ENCODE peak calls at places on chromosome 7, in six cellular contexts. One of them, this sample, is unnamed. For H3K4me1, the result is how much of the 10 kb centered on the place peaks cover.

GRCh38 chr7:39741942-39742623 is 118.7 kb downstream of the RALA start:
- DNase-seq in astrocyte: peak
- DNase-seq in Peyer's patch: peak
- DNase-seq in RWPE2: no peak
- DNase-seq in testis: peak
- DNase-seq in DND-41: peak
- DNase-seq in this sample: no peak

GRCh38 chr7:79988642-79989041 is 146.0 kb upstream of the GNAI1 start:
- DNase-seq in Peyer's patch: no peak
- DNase-seq in astrocyte: peak
- DNase-seq in testis: no peak
- DNase-seq in RWPE2: no peak
- DNase-seq in DND-41: no peak
- DNase-seq in this sample: no peak

GRCh38 chr7:30845426-30846135 is 66.1 kb upstream of the AQP1 start:
- DNase-seq in Peyer's patch: no peak
- DNase-seq in RWPE2: peak
- DNase-seq in astrocyte: peak
- DNase-seq in testis: peak
- DNase-seq in DND-41: no peak
- DNase-seq in this sample: peak

GRCh38 chr7:40753455-40753854 is 618.6 kb downstream of the SUGCT start:
- DNase-seq in Peyer's patch: no peak
- DNase-seq in RWPE2: no peak
- DNase-seq in astrocyte: no peak
- DNase-seq in DND-41: no peak
- DNase-seq in testis: no peak
- DNase-seq in this sample: no peak

GRCh38 chr7:130288829-130289228 is 4.1 kb upstream of the CPA4 start:
- DNase-seq in astrocyte: peak
- DNase-seq in DND-41: no peak
- DNase-seq in Peyer's patch: no peak
- DNase-seq in RWPE2: no peak
- DNase-seq in testis: no peak
- DNase-seq in this sample: no peak

GRCh38 chr7:128022631-128023532 is 8.4 kb downstream of the LRRC4 start:
- DNase-seq in DND-41: no peak
- DNase-seq in Peyer's patch: no peak
- DNase-seq in RWPE2: no peak
- DNase-seq in astrocyte: peak
- DNase-seq in testis: no peak
- DNase-seq in this sample: no peak

GRCh38 chr7:115352375-115352774 is 430.5 kb downstream of the MDFIC start:
- DNase-seq in astrocyte: peak
- DNase-seq in RWPE2: no peak
- DNase-seq in DND-41: no peak
- DNase-seq in Peyer's patch: no peak
- DNase-seq in testis: no peak
- DNase-seq in this sample: no peak

GRCh38 chr7:24922099-24922773 is 57.7 kb downstream of the OSBPL3 start:
- DNase-seq in RWPE2: no peak
- DNase-seq in astrocyte: no peak
- DNase-seq in Peyer's patch: no peak
- DNase-seq in DND-41: no peak
- DNase-seq in testis: no peak
- DNase-seq in this sample: peak

GRCh38 chr7:25124485-25125136 is 449 bp downstream of the CYCS start:
- DNase-seq in Peyer's patch: no peak
- DNase-seq in testis: no peak
- DNase-seq in RWPE2: peak
- DNase-seq in astrocyte: peak
- DNase-seq in DND-41: no peak
- DNase-seq in this sample: no peak

GRCh38 chr7:141974831-141975230 is 1.3 kb upstream of the TAS2R38 start:
- DNase-seq in Peyer's patch: no peak
- DNase-seq in astrocyte: no peak
- DNase-seq in RWPE2: no peak
- DNase-seq in testis: no peak
- DNase-seq in DND-41: peak
- DNase-seq in this sample: no peak

GRCh38 chr7:115004121-115004520 is 82.2 kb downstream of the MDFIC start:
- DNase-seq in RWPE2: no peak
- DNase-seq in testis: no peak
- DNase-seq in DND-41: no peak
- DNase-seq in Peyer's patch: no peak
- DNase-seq in astrocyte: no peak
- DNase-seq in this sample: no peak

GRCh38 chr7:73615886-73616285 is 8.4 kb downstream of the MLXIPL start:
- DNase-seq in testis: no peak
- DNase-seq in DND-41: no peak
- DNase-seq in astrocyte: no peak
- DNase-seq in RWPE2: no peak
- DNase-seq in Peyer's patch: no peak
- DNase-seq in this sample: no peak

GRCh38 chr7:93142127-93142526 is 6.1 kb downstream of the SAMD9L start:
- DNase-seq in Peyer's patch: no peak
- DNase-seq in DND-41: no peak
- DNase-seq in astrocyte: no peak
- DNase-seq in RWPE2: no peak
- DNase-seq in testis: no peak
- DNase-seq in this sample: no peak

GRCh38 chr7:137846588-137847417 is at the start of gene DGKI:
- DNase-seq in testis: peak
- DNase-seq in RWPE2: no peak
- DNase-seq in DND-41: no peak
- DNase-seq in Peyer's patch: no peak
- DNase-seq in astrocyte: no peak
- DNase-seq in this sample: no peak

GRCh38 chr7:99308461-99309074 is 17.1 kb upstream of the ARPC1A start:
- DNase-seq in astrocyte: peak
- DNase-seq in Peyer's patch: no peak
- DNase-seq in RWPE2: no peak
- DNase-seq in DND-41: no peak
- DNase-seq in testis: no peak
- DNase-seq in this sample: no peak

GRCh38 chr7:42414961-42415505 is 178.0 kb upstream of the GLI3 start:
- DNase-seq in astrocyte: no peak
- DNase-seq in DND-41: no peak
- DNase-seq in Peyer's patch: no peak
- DNase-seq in RWPE2: no peak
- DNase-seq in testis: no peak
- DNase-seq in this sample: no peak

DNA sequence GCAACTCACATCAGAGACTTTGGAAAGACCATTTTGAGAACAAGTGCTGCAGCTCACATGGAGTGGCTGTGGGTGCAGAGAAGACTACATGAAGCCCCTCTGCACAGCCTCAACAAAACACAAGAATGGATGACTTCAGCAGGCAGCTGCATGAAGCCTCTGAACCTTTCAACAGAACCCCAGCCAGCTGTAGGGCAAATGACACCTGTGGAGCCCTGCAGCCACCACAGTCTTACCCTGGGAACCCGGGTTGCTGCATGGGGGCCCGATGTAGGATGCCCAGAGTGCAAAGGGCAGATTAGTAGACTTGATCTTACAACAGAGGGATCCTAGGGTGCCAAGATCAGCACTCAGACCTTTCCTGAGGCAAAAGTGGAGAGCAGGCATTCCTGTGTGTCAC is 62.0 kb upstream of the CAMK2B start:
- DNase-seq in testis: peak
- DNase-seq in Peyer's patch: no peak
- DNase-seq in RWPE2: no peak
- DNase-seq in astrocyte: no peak
- DNase-seq in DND-41: no peak
- DNase-seq in this sample: no peak
- H3K4me1 ChIP-seq in testis: under half
- H3K4me1 ChIP-seq in Peyer's patch: under half
- H3K4me1 ChIP-seq in RWPE2: under half
- H3K4me1 ChIP-seq in astrocyte: under half
- H3K4me1 ChIP-seq in DND-41: under half
- H3K4me1 ChIP-seq in this sample: under half

GRCh38 chr7:32942783-32943653 is 14.2 kb upstream of the FKBP9 start:
- DNase-seq in DND-41: no peak
- DNase-seq in astrocyte: peak
- DNase-seq in Peyer's patch: peak
- DNase-seq in RWPE2: peak
- DNase-seq in testis: peak
- DNase-seq in this sample: peak

GRCh38 chr7:32941996-32942782 is 15.1 kb upstream of the FKBP9 start:
- DNase-seq in testis: peak
- DNase-seq in DND-41: no peak
- DNase-seq in astrocyte: peak
- DNase-seq in Peyer's patch: peak
- DNase-seq in RWPE2: peak
- DNase-seq in this sample: peak

GRCh38 chr7:32943654-32944030 is 13.6 kb upstream of the FKBP9 start:
- DNase-seq in astrocyte: no peak
- DNase-seq in Peyer's patch: no peak
- DNase-seq in RWPE2: no peak
- DNase-seq in testis: no peak
- DNase-seq in DND-41: no peak
- DNase-seq in this sample: no peak

GRCh38 chr7:32937344-32938174 is 19.7 kb upstream of the FKBP9 start:
- DNase-seq in astrocyte: peak
- DNase-seq in RWPE2: no peak
- DNase-seq in testis: peak
- DNase-seq in DND-41: no peak
- DNase-seq in Peyer's patch: no peak
- DNase-seq in this sample: peak

GRCh38 chr7:32941181-32941995 is 15.9 kb upstream of the FKBP9 start:
- DNase-seq in DND-41: no peak
- DNase-seq in astrocyte: no peak
- DNase-seq in testis: no peak
- DNase-seq in Peyer's patch: no peak
- DNase-seq in RWPE2: no peak
- DNase-seq in this sample: peak
- H3K4me1 ChIP-seq in DND-41: under half
- H3K4me1 ChIP-seq in astrocyte: under half
- H3K4me1 ChIP-seq in testis: under half
- H3K4me1 ChIP-seq in Peyer's patch: under half
- H3K4me1 ChIP-seq in RWPE2: under half
- H3K4me1 ChIP-seq in this sample: under half

GRCh38 chr7:1917221-1918062 is 247.4 kb downstream of the ELFN1 start:
- DNase-seq in DND-41: no peak
- DNase-seq in RWPE2: no peak
- DNase-seq in Peyer's patch: no peak
- DNase-seq in testis: no peak
- DNase-seq in astrocyte: peak
- DNase-seq in this sample: no peak

GRCh38 chr7:1916621-1916970 is 246.5 kb downstream of the ELFN1 start:
- DNase-seq in DND-41: no peak
- DNase-seq in astrocyte: no peak
- DNase-seq in RWPE2: no peak
- DNase-seq in Peyer's patch: no peak
- DNase-seq in testis: no peak
- DNase-seq in this sample: no peak

GRCh38 chr7:1919539-1920265 is 249.6 kb downstream of the ELFN1 start:
- DNase-seq in astrocyte: no peak
- DNase-seq in DND-41: peak
- DNase-seq in testis: peak
- DNase-seq in RWPE2: no peak
- DNase-seq in Peyer's patch: no peak
- DNase-seq in this sample: no peak

GRCh38 chr7:1918881-1919525 is 248.9 kb downstream of the ELFN1 start:
- DNase-seq in testis: no peak
- DNase-seq in RWPE2: no peak
- DNase-seq in Peyer's patch: no peak
- DNase-seq in DND-41: no peak
- DNase-seq in astrocyte: no peak
- DNase-seq in this sample: no peak

DNA sequence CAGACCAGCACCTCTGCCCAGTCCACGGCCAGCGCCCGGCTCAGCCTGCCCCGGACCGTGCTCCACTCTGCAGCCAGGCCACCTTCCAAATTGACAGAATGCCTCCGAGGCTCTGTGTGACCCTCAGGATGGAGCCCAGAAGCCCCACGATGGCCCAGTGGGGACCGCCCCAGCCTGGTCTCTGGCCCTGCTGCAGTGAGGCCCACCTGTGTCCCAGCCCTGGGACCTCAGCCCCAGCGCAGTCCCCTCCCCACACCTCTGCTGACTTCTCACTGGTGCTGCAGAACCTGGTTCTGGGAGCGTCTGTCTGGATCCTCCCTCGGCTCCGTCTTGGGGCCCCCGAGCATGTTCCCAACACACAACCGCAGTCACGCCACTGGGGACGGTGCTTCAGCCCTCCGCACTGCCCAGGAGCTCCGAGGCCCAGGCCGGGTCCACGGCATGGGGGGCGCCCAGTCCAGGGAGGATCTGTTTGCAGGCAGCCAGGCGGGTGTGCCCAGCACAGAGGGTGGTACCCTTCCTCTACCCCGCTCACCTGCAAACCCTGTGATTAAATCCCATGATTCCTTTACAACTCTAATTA is 248.1 kb downstream of the ELFN1 start:
- DNase-seq in RWPE2: no peak
- DNase-seq in Peyer's patch: no peak
- DNase-seq in DND-41: no peak
- DNase-seq in testis: no peak
- DNase-seq in astrocyte: no peak
- DNase-seq in this sample: no peak
- H3K4me1 ChIP-seq in RWPE2: under half
- H3K4me1 ChIP-seq in Peyer's patch: under half
- H3K4me1 ChIP-seq in DND-41: under half
- H3K4me1 ChIP-seq in testis: under half
- H3K4me1 ChIP-seq in astrocyte: under half
- H3K4me1 ChIP-seq in this sample: under half

GRCh38 chr7:50704844-50705243 is 77.9 kb downstream of the GRB10 start:
- DNase-seq in DND-41: no peak
- DNase-seq in testis: no peak
- DNase-seq in Peyer's patch: no peak
- DNase-seq in RWPE2: no peak
- DNase-seq in astrocyte: no peak
- DNase-seq in this sample: no peak

GRCh38 chr7:50710441-50711154 is 72.1 kb downstream of the GRB10 start:
- DNase-seq in testis: no peak
- DNase-seq in astrocyte: no peak
- DNase-seq in Peyer's patch: no peak
- DNase-seq in RWPE2: no peak
- DNase-seq in DND-41: no peak
- DNase-seq in this sample: no peak

GRCh38 chr7:50709151-50709550 is 73.5 kb downstream of the GRB10 start:
- DNase-seq in testis: no peak
- DNase-seq in RWPE2: no peak
- DNase-seq in DND-41: no peak
- DNase-seq in astrocyte: no peak
- DNase-seq in Peyer's patch: no peak
- DNase-seq in this sample: no peak

GRCh38 chr7:50706469-50706937 is 76.2 kb downstream of the GRB10 start:
- DNase-seq in RWPE2: no peak
- DNase-seq in DND-41: no peak
- DNase-seq in testis: no peak
- DNase-seq in Peyer's patch: no peak
- DNase-seq in astrocyte: no peak
- DNase-seq in this sample: no peak

DNA sequence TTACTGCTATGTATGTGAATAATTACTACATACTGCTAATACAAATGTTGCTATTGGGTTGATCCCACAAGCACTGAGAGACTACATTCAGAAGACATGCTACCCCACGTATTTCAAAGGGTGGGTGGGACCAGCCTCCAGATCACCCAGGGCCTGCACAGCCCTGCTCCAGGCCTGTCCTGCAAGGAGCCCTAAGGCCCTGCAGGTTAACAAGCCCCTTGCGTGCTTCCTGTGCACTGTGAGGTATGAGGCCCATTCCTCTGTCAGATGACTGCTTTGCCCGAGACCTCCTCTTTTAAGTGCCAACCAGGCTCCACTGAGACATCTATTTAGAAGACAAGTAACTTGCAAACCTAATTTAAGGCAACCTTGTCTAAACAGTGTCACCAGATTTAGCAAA is 75.1 kb downstream of the GRB10 start:
- DNase-seq in astrocyte: no peak
- DNase-seq in testis: no peak
- DNase-seq in DND-41: no peak
- DNase-seq in RWPE2: no peak
- DNase-seq in Peyer's patch: no peak
- DNase-seq in this sample: no peak
- H3K4me1 ChIP-seq in astrocyte: under half
- H3K4me1 ChIP-seq in testis: under half
- H3K4me1 ChIP-seq in DND-41: under half
- H3K4me1 ChIP-seq in RWPE2: under half
- H3K4me1 ChIP-seq in Peyer's patch: under half
- H3K4me1 ChIP-seq in this sample: under half